ENCODE peak calls at places on chromosome 9, in seven cellular contexts. One of them, this sample, is unnamed.

GRCh38 chr9:129835860-129836223 is 584 bp downstream of the USP20 start:
- DNase-seq in nucleus accumbens: no peak
- DNase-seq in amniotic stem cell: no peak
- DNase-seq in activated B cell treated with CpG ODN at 0.5 μM for 24 hours: no peak
- DNase-seq in NCI-H1436 treated with DMSO at 0.1 percent for 48 hours: no peak
- DNase-seq in left ventricle myocardium inferior: no peak
- DNase-seq in neuronal stem cell: no peak
- DNase-seq in this sample: no peak

GRCh38 chr9:26524225-26524624 is 368.4 kb downstream of the CAAP1 start:
- DNase-seq in amniotic stem cell: no peak
- DNase-seq in neuronal stem cell: no peak
- DNase-seq in nucleus accumbens: no peak
- DNase-seq in NCI-H1436 treated with DMSO at 0.1 percent for 48 hours: no peak
- DNase-seq in activated B cell treated with CpG ODN at 0.5 μM for 24 hours: no peak
- DNase-seq in left ventricle myocardium inferior: no peak
- DNase-seq in this sample: no peak

GRCh38 chr9:115672477-115673316 is 480.9 kb upstream of the PAPPA start:
- DNase-seq in amniotic stem cell: peak
- DNase-seq in activated B cell treated with CpG ODN at 0.5 μM for 24 hours: no peak
- DNase-seq in left ventricle myocardium inferior: no peak
- DNase-seq in NCI-H1436 treated with DMSO at 0.1 percent for 48 hours: no peak
- DNase-seq in neuronal stem cell: no peak
- DNase-seq in nucleus accumbens: no peak
- DNase-seq in this sample: no peak

GRCh38 chr9:125161284-125161918 is 18.1 kb upstream of the SCAI start:
- DNase-seq in nucleus accumbens: no peak
- DNase-seq in NCI-H1436 treated with DMSO at 0.1 percent for 48 hours: no peak
- DNase-seq in activated B cell treated with CpG ODN at 0.5 μM for 24 hours: no peak
- DNase-seq in left ventricle myocardium inferior: no peak
- DNase-seq in amniotic stem cell: no peak
- DNase-seq in neuronal stem cell: no peak
- DNase-seq in this sample: no peak

GRCh38 chr9:7368410-7369292 is 430.9 kb downstream of the DMAC1 start:
- DNase-seq in amniotic stem cell: no peak
- DNase-seq in nucleus accumbens: no peak
- DNase-seq in neuronal stem cell: no peak
- DNase-seq in NCI-H1436 treated with DMSO at 0.1 percent for 48 hours: no peak
- DNase-seq in left ventricle myocardium inferior: no peak
- DNase-seq in activated B cell treated with CpG ODN at 0.5 μM for 24 hours: no peak
- DNase-seq in this sample: no peak

GRCh38 chr9:91253488-91253887 is 108.2 kb downstream of the AUH start:
- DNase-seq in neuronal stem cell: no peak
- DNase-seq in amniotic stem cell: no peak
- DNase-seq in activated B cell treated with CpG ODN at 0.5 μM for 24 hours: no peak
- DNase-seq in nucleus accumbens: no peak
- DNase-seq in left ventricle myocardium inferior: no peak
- DNase-seq in NCI-H1436 treated with DMSO at 0.1 percent for 48 hours: no peak
- DNase-seq in this sample: no peak

GRCh38 chr9:129347323-129348120 is 169.5 kb upstream of the IER5L start:
- DNase-seq in NCI-H1436 treated with DMSO at 0.1 percent for 48 hours: no peak
- DNase-seq in nucleus accumbens: no peak
- DNase-seq in neuronal stem cell: no peak
- DNase-seq in activated B cell treated with CpG ODN at 0.5 μM for 24 hours: no peak
- DNase-seq in left ventricle myocardium inferior: no peak
- DNase-seq in amniotic stem cell: no peak
- DNase-seq in this sample: no peak

GRCh38 chr9:115548826-115549225 is 430.9 kb upstream of the TNC start:
- DNase-seq in nucleus accumbens: no peak
- DNase-seq in amniotic stem cell: no peak
- DNase-seq in neuronal stem cell: no peak
- DNase-seq in left ventricle myocardium inferior: no peak
- DNase-seq in NCI-H1436 treated with DMSO at 0.1 percent for 48 hours: no peak
- DNase-seq in activated B cell treated with CpG ODN at 0.5 μM for 24 hours: no peak
- DNase-seq in this sample: no peak

GRCh38 chr9:135904121-135904520 is 3.2 kb downstream of the CAMSAP1 start:
- DNase-seq in NCI-H1436 treated with DMSO at 0.1 percent for 48 hours: no peak
- DNase-seq in activated B cell treated with CpG ODN at 0.5 μM for 24 hours: no peak
- DNase-seq in nucleus accumbens: no peak
- DNase-seq in left ventricle myocardium inferior: no peak
- DNase-seq in neuronal stem cell: no peak
- DNase-seq in amniotic stem cell: no peak
- DNase-seq in this sample: no peak

GRCh38 chr9:122816163-122816867 is 12.1 kb downstream of the PDCL start:
- DNase-seq in amniotic stem cell: no peak
- DNase-seq in neuronal stem cell: no peak
- DNase-seq in left ventricle myocardium inferior: peak
- DNase-seq in NCI-H1436 treated with DMSO at 0.1 percent for 48 hours: no peak
- DNase-seq in nucleus accumbens: no peak
- DNase-seq in activated B cell treated with CpG ODN at 0.5 μM for 24 hours: no peak
- DNase-seq in this sample: no peak

GRCh38 chr9:137435980-137436760 is 5.0 kb downstream of the ENTPD8 start:
- DNase-seq in left ventricle myocardium inferior: peak
- DNase-seq in amniotic stem cell: no peak
- DNase-seq in activated B cell treated with CpG ODN at 0.5 μM for 24 hours: no peak
- DNase-seq in nucleus accumbens: no peak
- DNase-seq in NCI-H1436 treated with DMSO at 0.1 percent for 48 hours: no peak
- DNase-seq in neuronal stem cell: no peak
- DNase-seq in this sample: no peak

GRCh38 chr9:105154723-105155191 is 89.7 kb upstream of the SLC44A1 start:
- DNase-seq in NCI-H1436 treated with DMSO at 0.1 percent for 48 hours: no peak
- DNase-seq in amniotic stem cell: no peak
- DNase-seq in activated B cell treated with CpG ODN at 0.5 μM for 24 hours: no peak
- DNase-seq in left ventricle myocardium inferior: no peak
- DNase-seq in neuronal stem cell: no peak
- DNase-seq in nucleus accumbens: no peak
- DNase-seq in this sample: no peak

GRCh38 chr9:93895535-93895934 is 59.6 kb downstream of the BARX1 start:
- DNase-seq in nucleus accumbens: no peak
- DNase-seq in neuronal stem cell: no peak
- DNase-seq in activated B cell treated with CpG ODN at 0.5 μM for 24 hours: no peak
- DNase-seq in NCI-H1436 treated with DMSO at 0.1 percent for 48 hours: no peak
- DNase-seq in left ventricle myocardium inferior: peak
- DNase-seq in amniotic stem cell: no peak
- DNase-seq in this sample: no peak

GRCh38 chr9:116157436-116158138 is 4.0 kb downstream of the PAPPA start:
- DNase-seq in neuronal stem cell: peak
- DNase-seq in left ventricle myocardium inferior: no peak
- DNase-seq in nucleus accumbens: no peak
- DNase-seq in NCI-H1436 treated with DMSO at 0.1 percent for 48 hours: no peak
- DNase-seq in activated B cell treated with CpG ODN at 0.5 μM for 24 hours: no peak
- DNase-seq in amniotic stem cell: peak
- DNase-seq in this sample: no peak

GRCh38 chr9:132575811-132576210 is 6.6 kb upstream of the BARHL1 start:
- DNase-seq in activated B cell treated with CpG ODN at 0.5 μM for 24 hours: no peak
- DNase-seq in nucleus accumbens: no peak
- DNase-seq in neuronal stem cell: no peak
- DNase-seq in amniotic stem cell: no peak
- DNase-seq in NCI-H1436 treated with DMSO at 0.1 percent for 48 hours: no peak
- DNase-seq in left ventricle myocardium inferior: no peak
- DNase-seq in this sample: no peak

GRCh38 chr9:74556685-74557084 is 59.5 kb downstream of the RORB start:
- DNase-seq in nucleus accumbens: no peak
- DNase-seq in activated B cell treated with CpG ODN at 0.5 μM for 24 hours: no peak
- DNase-seq in NCI-H1436 treated with DMSO at 0.1 percent for 48 hours: no peak
- DNase-seq in amniotic stem cell: no peak
- DNase-seq in neuronal stem cell: no peak
- DNase-seq in left ventricle myocardium inferior: no peak
- DNase-seq in this sample: no peak

GRCh38 chr9:124457887-124458431 is 7.7 kb downstream of the ADGRD2 start:
- DNase-seq in amniotic stem cell: no peak
- DNase-seq in NCI-H1436 treated with DMSO at 0.1 percent for 48 hours: no peak
- DNase-seq in nucleus accumbens: no peak
- DNase-seq in activated B cell treated with CpG ODN at 0.5 μM for 24 hours: no peak
- DNase-seq in left ventricle myocardium inferior: no peak
- DNase-seq in neuronal stem cell: no peak
- DNase-seq in this sample: no peak

GRCh38 chr9:91338681-91339080 is 23.0 kb downstream of the AUH start:
- DNase-seq in nucleus accumbens: no peak
- DNase-seq in left ventricle myocardium inferior: no peak
- DNase-seq in NCI-H1436 treated with DMSO at 0.1 percent for 48 hours: no peak
- DNase-seq in activated B cell treated with CpG ODN at 0.5 μM for 24 hours: no peak
- DNase-seq in neuronal stem cell: no peak
- DNase-seq in amniotic stem cell: no peak
- DNase-seq in this sample: no peak

GRCh38 chr9:16624356-16624755 is 246.1 kb downstream of the BNC2 start:
- DNase-seq in nucleus accumbens: no peak
- DNase-seq in activated B cell treated with CpG ODN at 0.5 μM for 24 hours: no peak
- DNase-seq in left ventricle myocardium inferior: no peak
- DNase-seq in neuronal stem cell: no peak
- DNase-seq in NCI-H1436 treated with DMSO at 0.1 percent for 48 hours: no peak
- DNase-seq in amniotic stem cell: no peak
- DNase-seq in this sample: no peak

GRCh38 chr9:81408951-81409350 is 280.4 kb downstream of the TLE1 start:
- DNase-seq in activated B cell treated with CpG ODN at 0.5 μM for 24 hours: no peak
- DNase-seq in amniotic stem cell: no peak
- DNase-seq in neuronal stem cell: no peak
- DNase-seq in left ventricle myocardium inferior: no peak
- DNase-seq in NCI-H1436 treated with DMSO at 0.1 percent for 48 hours: no peak
- DNase-seq in nucleus accumbens: no peak
- DNase-seq in this sample: no peak

GRCh38 chr9:135613946-135614805 is 25.2 kb downstream of the GLT6D1 start:
- DNase-seq in amniotic stem cell: no peak
- DNase-seq in activated B cell treated with CpG ODN at 0.5 μM for 24 hours: no peak
- DNase-seq in nucleus accumbens: no peak
- DNase-seq in left ventricle myocardium inferior: no peak
- DNase-seq in NCI-H1436 treated with DMSO at 0.1 percent for 48 hours: no peak
- DNase-seq in neuronal stem cell: no peak
- DNase-seq in this sample: no peak

GRCh38 chr9:86077286-86077685 is 22.1 kb downstream of the GOLM1 start:
- DNase-seq in left ventricle myocardium inferior: no peak
- DNase-seq in activated B cell treated with CpG ODN at 0.5 μM for 24 hours: no peak
- DNase-seq in NCI-H1436 treated with DMSO at 0.1 percent for 48 hours: no peak
- DNase-seq in neuronal stem cell: no peak
- DNase-seq in nucleus accumbens: no peak
- DNase-seq in amniotic stem cell: no peak
- DNase-seq in this sample: no peak

GRCh38 chr9:138043411-138044345 is 166.1 kb downstream of the CACNA1B start:
- DNase-seq in left ventricle myocardium inferior: no peak
- DNase-seq in neuronal stem cell: no peak
- DNase-seq in amniotic stem cell: no peak
- DNase-seq in NCI-H1436 treated with DMSO at 0.1 percent for 48 hours: no peak
- DNase-seq in nucleus accumbens: no peak
- DNase-seq in activated B cell treated with CpG ODN at 0.5 μM for 24 hours: peak
- DNase-seq in this sample: no peak

GRCh38 chr9:126386088-126386487 is 59.5 kb downstream of the MVB12B start:
- DNase-seq in activated B cell treated with CpG ODN at 0.5 μM for 24 hours: no peak
- DNase-seq in amniotic stem cell: no peak
- DNase-seq in neuronal stem cell: no peak
- DNase-seq in NCI-H1436 treated with DMSO at 0.1 percent for 48 hours: no peak
- DNase-seq in left ventricle myocardium inferior: no peak
- DNase-seq in nucleus accumbens: peak
- DNase-seq in this sample: no peak

GRCh38 chr9:6924149-6924548 is 166.4 kb downstream of the KDM4C start:
- DNase-seq in neuronal stem cell: no peak
- DNase-seq in NCI-H1436 treated with DMSO at 0.1 percent for 48 hours: no peak
- DNase-seq in amniotic stem cell: no peak
- DNase-seq in nucleus accumbens: no peak
- DNase-seq in left ventricle myocardium inferior: no peak
- DNase-seq in activated B cell treated with CpG ODN at 0.5 μM for 24 hours: no peak
- DNase-seq in this sample: no peak

GRCh38 chr9:136373300-136374182 is at the start of gene CARD9:
- DNase-seq in NCI-H1436 treated with DMSO at 0.1 percent for 48 hours: no peak
- DNase-seq in activated B cell treated with CpG ODN at 0.5 μM for 24 hours: no peak
- DNase-seq in nucleus accumbens: no peak
- DNase-seq in amniotic stem cell: no peak
- DNase-seq in neuronal stem cell: no peak
- DNase-seq in left ventricle myocardium inferior: peak
- DNase-seq in this sample: no peak

GRCh38 chr9:76996700-76997099 is 22.8 kb upstream of the FOXB2 start:
- DNase-seq in nucleus accumbens: no peak
- DNase-seq in activated B cell treated with CpG ODN at 0.5 μM for 24 hours: no peak
- DNase-seq in neuronal stem cell: peak
- DNase-seq in NCI-H1436 treated with DMSO at 0.1 percent for 48 hours: no peak
- DNase-seq in left ventricle myocardium inferior: peak
- DNase-seq in amniotic stem cell: peak
- DNase-seq in this sample: no peak

GRCh38 chr9:93646640-93647178 is 70.3 kb downstream of the PHF2 start:
- DNase-seq in NCI-H1436 treated with DMSO at 0.1 percent for 48 hours: no peak
- DNase-seq in left ventricle myocardium inferior: no peak
- DNase-seq in amniotic stem cell: no peak
- DNase-seq in activated B cell treated with CpG ODN at 0.5 μM for 24 hours: no peak
- DNase-seq in nucleus accumbens: no peak
- DNase-seq in neuronal stem cell: no peak
- DNase-seq in this sample: no peak

GRCh38 chr9:110753734-110754231 is 85.2 kb downstream of the MUSK start:
- DNase-seq in nucleus accumbens: no peak
- DNase-seq in left ventricle myocardium inferior: no peak
- DNase-seq in NCI-H1436 treated with DMSO at 0.1 percent for 48 hours: no peak
- DNase-seq in neuronal stem cell: no peak
- DNase-seq in activated B cell treated with CpG ODN at 0.5 μM for 24 hours: no peak
- DNase-seq in amniotic stem cell: no peak
- DNase-seq in this sample: no peak

GRCh38 chr9:16150938-16151650 is 598.3 kb downstream of the CCDC171 start:
- DNase-seq in NCI-H1436 treated with DMSO at 0.1 percent for 48 hours: no peak
- DNase-seq in neuronal stem cell: no peak
- DNase-seq in amniotic stem cell: no peak
- DNase-seq in nucleus accumbens: no peak
- DNase-seq in left ventricle myocardium inferior: no peak
- DNase-seq in activated B cell treated with CpG ODN at 0.5 μM for 24 hours: no peak
- DNase-seq in this sample: no peak

GRCh38 chr9:111649016-111649415 is 12.4 kb upstream of the GNG10 start:
- DNase-seq in left ventricle myocardium inferior: no peak
- DNase-seq in NCI-H1436 treated with DMSO at 0.1 percent for 48 hours: no peak
- DNase-seq in neuronal stem cell: no peak
- DNase-seq in nucleus accumbens: no peak
- DNase-seq in activated B cell treated with CpG ODN at 0.5 μM for 24 hours: no peak
- DNase-seq in amniotic stem cell: no peak
- DNase-seq in this sample: no peak